ENCODE peak calls at places on chromosome 5, in five cellular contexts. One of them, this sample, is unnamed.

GRCh38 chr5:96627792-96628191 is 34.4 kb upstream of the CAST start:
- DNase-seq in Panc1: no peak
- DNase-seq in SK-N-SH: no peak
- DNase-seq in A549: peak; percentile 24
- DNase-seq in HCT116: no peak
- DNase-seq in this sample: no peak

GRCh38 chr5:172634106-172634899 is 6.8 kb upstream of the NEURL1B start:
- DNase-seq in Panc1: no peak
- DNase-seq in SK-N-SH: no peak
- DNase-seq in A549: no peak
- DNase-seq in HCT116: no peak
- DNase-seq in this sample: no peak

GRCh38 chr5:15500326-15500958 is 462 bp downstream of the FBXL7 start:
- DNase-seq in Panc1: no peak
- DNase-seq in SK-N-SH: no peak
- DNase-seq in A549: peak; percentile 3
- DNase-seq in HCT116: no peak
- DNase-seq in this sample: no peak

GRCh38 chr5:151153766-151154272 is 3.8 kb downstream of the ANXA6 start:
- DNase-seq in Panc1: no peak
- DNase-seq in SK-N-SH: no peak
- DNase-seq in A549: no peak
- DNase-seq in HCT116: no peak
- DNase-seq in this sample: no peak

GRCh38 chr5:160930361-160930760 is 78.3 kb upstream of the ATP10B start:
- DNase-seq in Panc1: no peak
- DNase-seq in SK-N-SH: no peak
- DNase-seq in A549: no peak
- DNase-seq in HCT116: no peak
- DNase-seq in this sample: no peak

GRCh38 chr5:133332732-133333024 is 279.7 kb downstream of the FSTL4 start:
- DNase-seq in Panc1: no peak
- DNase-seq in SK-N-SH: no peak
- DNase-seq in A549: no peak
- DNase-seq in HCT116: no peak
- DNase-seq in this sample: no peak

GRCh38 chr5:39650234-39650816 is 225.5 kb upstream of the DAB2 start:
- DNase-seq in Panc1: no peak
- DNase-seq in SK-N-SH: no peak
- DNase-seq in A549: no peak
- DNase-seq in HCT116: no peak
- DNase-seq in this sample: no peak

GRCh38 chr5:122492675-122493074 is 180.6 kb downstream of the SNCAIP start:
- DNase-seq in Panc1: no peak
- DNase-seq in SK-N-SH: peak; percentile 15
- DNase-seq in A549: no peak
- DNase-seq in HCT116: peak; percentile 24
- DNase-seq in this sample: no peak

GRCh38 chr5:9025942-9026341 is 519.9 kb downstream of the SEMA5A start:
- DNase-seq in Panc1: no peak
- DNase-seq in SK-N-SH: no peak
- DNase-seq in A549: no peak
- DNase-seq in HCT116: no peak
- DNase-seq in this sample: no peak

GRCh38 chr5:171483453-171484177 is 64.2 kb downstream of the FGF18 start:
- DNase-seq in Panc1: no peak
- DNase-seq in SK-N-SH: peak; percentile 25
- DNase-seq in A549: no peak
- DNase-seq in HCT116: no peak
- DNase-seq in this sample: no peak

GRCh38 chr5:162068412-162068811 is 839 bp downstream of the GABRG2 start:
- DNase-seq in Panc1: no peak
- DNase-seq in SK-N-SH: peak; percentile 1
- DNase-seq in A549: no peak
- DNase-seq in HCT116: no peak
- DNase-seq in this sample: no peak

GRCh38 chr5:135034186-135034962 is at the start of gene PITX1:
- DNase-seq in Panc1: no peak
- DNase-seq in SK-N-SH: peak; percentile 70
- DNase-seq in A549: peak; percentile 80
- DNase-seq in HCT116: peak; percentile 33
- DNase-seq in this sample: peak; percentile 34

GRCh38 chr5:113293068-113293571 is 141.7 kb downstream of the TSSK1B start:
- DNase-seq in Panc1: no peak
- DNase-seq in SK-N-SH: peak; percentile 44
- DNase-seq in A549: no peak
- DNase-seq in HCT116: no peak
- DNase-seq in this sample: no peak

GRCh38 chr5:61665939-61666621 is 334.0 kb downstream of the ZSWIM6 start:
- DNase-seq in Panc1: no peak
- DNase-seq in SK-N-SH: no peak
- DNase-seq in A549: no peak
- DNase-seq in HCT116: no peak
- DNase-seq in this sample: no peak

GRCh38 chr5:152271420-152271819 is 133.7 kb downstream of the NMUR2 start:
- DNase-seq in Panc1: no peak
- DNase-seq in SK-N-SH: no peak
- DNase-seq in A549: peak; percentile 1
- DNase-seq in HCT116: peak; percentile 2
- DNase-seq in this sample: peak; percentile 4

GRCh38 chr5:160903076-160903475 is 51.1 kb upstream of the ATP10B start:
- DNase-seq in Panc1: no peak
- DNase-seq in SK-N-SH: no peak
- DNase-seq in A549: no peak
- DNase-seq in HCT116: no peak
- DNase-seq in this sample: no peak

GRCh38 chr5:24547127-24547526 is 97.7 kb downstream of the CDH10 start:
- DNase-seq in Panc1: no peak
- DNase-seq in SK-N-SH: no peak
- DNase-seq in A549: no peak
- DNase-seq in HCT116: no peak
- DNase-seq in this sample: no peak

GRCh38 chr5:112921031-112921832 is 795 bp downstream of the REEP5 start:
- DNase-seq in Panc1: no peak
- DNase-seq in SK-N-SH: peak; percentile 90
- DNase-seq in A549: peak; percentile 69
- DNase-seq in HCT116: peak; percentile 43
- DNase-seq in this sample: peak; percentile 34

GRCh38 chr5:140524003-140524402 is 23.5 kb upstream of the EIF4EBP3 start:
- DNase-seq in Panc1: no peak
- DNase-seq in SK-N-SH: no peak
- DNase-seq in A549: no peak
- DNase-seq in HCT116: no peak
- DNase-seq in this sample: no peak

GRCh38 chr5:151023047-151023615 is 2.7 kb downstream of the GPX3 start:
- DNase-seq in Panc1: no peak
- DNase-seq in SK-N-SH: no peak
- DNase-seq in A549: no peak
- DNase-seq in HCT116: no peak
- DNase-seq in this sample: no peak

GRCh38 chr5:142930395-142930794 is 160.2 kb downstream of the ARHGAP26 start:
- DNase-seq in Panc1: no peak
- DNase-seq in SK-N-SH: no peak
- DNase-seq in A549: no peak
- DNase-seq in HCT116: no peak
- DNase-seq in this sample: no peak

GRCh38 chr5:139650031-139650688 is 2.0 kb downstream of the CXXC5 start:
- DNase-seq in Panc1: no peak
- DNase-seq in SK-N-SH: no peak
- DNase-seq in A549: no peak
- DNase-seq in HCT116: no peak
- DNase-seq in this sample: no peak

GRCh38 chr5:31563216-31563615 is 31.1 kb downstream of the C5orf22 start:
- DNase-seq in Panc1: no peak
- DNase-seq in SK-N-SH: no peak
- DNase-seq in A549: no peak
- DNase-seq in HCT116: no peak
- DNase-seq in this sample: no peak

GRCh38 chr5:12237837-12238575 is 333.8 kb upstream of the CTNND2 start:
- DNase-seq in Panc1: no peak
- DNase-seq in SK-N-SH: no peak
- DNase-seq in A549: no peak
- DNase-seq in HCT116: no peak
- DNase-seq in this sample: no peak
- H3K27ac ChIP-seq in Panc1: no peak overlapping the region
- H3K27ac ChIP-seq in SK-N-SH: no peak overlapping the region
- H3K27ac ChIP-seq in A549: no peak overlapping the region
- H3K27ac ChIP-seq in HCT116: no peak overlapping the region
- H3K27ac ChIP-seq in this sample: no peak overlapping the region

GRCh38 chr5:155250601-155251000 is 237.0 kb downstream of the KIF4B start:
- DNase-seq in Panc1: no peak
- DNase-seq in SK-N-SH: peak; percentile 16
- DNase-seq in A549: no peak
- DNase-seq in HCT116: no peak
- DNase-seq in this sample: no peak
- TF ChIP-seq REST in Panc1: no peak
- TF ChIP-seq REST in SK-N-SH: no peak
- TF ChIP-seq REST in A549: no peak
- TF ChIP-seq REST in HCT116: no peak
- TF ChIP-seq REST in this sample: no peak

DNA sequence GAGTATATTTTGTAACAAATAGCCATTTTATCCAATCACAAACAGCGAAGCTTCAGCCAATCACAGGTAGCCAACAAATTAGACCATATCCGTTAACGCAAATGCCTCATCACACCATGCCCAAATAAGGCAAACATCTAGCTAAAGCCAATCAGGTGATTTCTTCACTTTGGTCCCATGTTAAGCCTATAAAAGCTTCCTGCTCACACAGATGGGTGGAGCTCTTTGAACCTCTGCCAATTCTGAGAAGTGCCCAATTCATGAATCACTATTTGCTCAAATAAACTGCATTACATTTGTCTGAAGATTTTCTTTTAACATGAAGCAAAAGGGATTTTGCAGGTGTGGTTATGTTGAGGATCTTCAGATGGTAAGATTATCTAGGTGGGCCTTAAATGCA is 127.6 kb upstream of the TARS1 start:
- DNase-seq in Panc1: peak; percentile 75
- DNase-seq in SK-N-SH: no peak
- DNase-seq in A549: peak; percentile 6
- DNase-seq in HCT116: peak; percentile 58
- DNase-seq in this sample: no peak
- H3K27ac ChIP-seq in Panc1: no peak overlapping the region
- H3K27ac ChIP-seq in SK-N-SH: no peak overlapping the region
- H3K27ac ChIP-seq in A549: peak overlapping the region; percentile 77
- H3K27ac ChIP-seq in HCT116: no peak overlapping the region
- H3K27ac ChIP-seq in this sample: no peak overlapping the region

GRCh38 chr5:73901045-73901444 is 275.0 kb downstream of the ARHGEF28 start:
- DNase-seq in Panc1: no peak
- DNase-seq in SK-N-SH: no peak
- DNase-seq in A549: peak; percentile 79
- DNase-seq in HCT116: peak; percentile 44
- DNase-seq in this sample: no peak

GRCh38 chr5:73903169-73903568 is 277.2 kb downstream of the ARHGEF28 start:
- DNase-seq in Panc1: no peak
- DNase-seq in SK-N-SH: no peak
- DNase-seq in A549: no peak
- DNase-seq in HCT116: no peak
- DNase-seq in this sample: no peak

GRCh38 chr5:73900566-73900965 is 274.6 kb downstream of the ARHGEF28 start:
- DNase-seq in Panc1: no peak
- DNase-seq in SK-N-SH: no peak
- DNase-seq in A549: no peak
- DNase-seq in HCT116: no peak
- DNase-seq in this sample: no peak

GRCh38 chr5:73901455-73901854 is 275.5 kb downstream of the ARHGEF28 start:
- DNase-seq in Panc1: no peak
- DNase-seq in SK-N-SH: no peak
- DNase-seq in A549: peak; percentile 31
- DNase-seq in HCT116: no peak
- DNase-seq in this sample: no peak

DNA sequence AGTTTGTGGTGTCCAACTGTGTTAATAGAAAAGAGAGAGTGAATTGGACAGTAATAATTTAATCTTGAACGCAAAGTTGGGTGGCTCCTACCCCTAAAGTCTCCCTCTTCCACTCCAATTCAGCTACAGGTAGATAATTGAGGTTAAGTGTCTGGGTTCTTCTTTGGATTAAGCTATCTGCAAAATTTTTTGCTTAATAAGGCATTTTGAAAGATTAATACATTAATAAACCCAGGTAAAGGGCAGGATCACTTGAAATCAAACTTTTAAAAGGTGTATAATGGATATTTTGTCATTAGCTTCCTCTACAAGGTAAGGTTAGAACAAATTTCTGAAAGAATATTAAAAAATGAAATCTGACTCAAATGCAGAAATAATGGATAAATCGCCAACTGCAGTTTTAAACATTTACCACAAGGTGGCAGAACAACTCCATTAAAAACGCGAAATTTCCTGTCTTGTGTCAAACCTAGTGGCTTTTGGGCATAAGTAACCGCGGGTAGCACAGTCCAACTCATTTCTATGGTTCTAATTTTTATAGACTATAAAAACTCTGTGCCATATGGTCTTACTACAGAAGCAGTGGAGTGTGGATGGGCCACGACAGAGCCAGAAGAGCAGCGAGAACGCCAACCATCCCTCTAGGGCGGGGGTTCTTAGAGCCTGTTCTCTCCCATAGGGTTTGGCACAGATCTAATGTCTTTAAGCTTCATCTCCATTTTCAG is 276.5 kb downstream of the ARHGEF28 start:
- DNase-seq in Panc1: peak; percentile 25
- DNase-seq in SK-N-SH: peak; percentile 58
- DNase-seq in A549: peak; percentile 41
- DNase-seq in HCT116: peak; percentile 63
- DNase-seq in this sample: peak; percentile 4
- TF ChIP-seq REST in Panc1: no peak
- TF ChIP-seq REST in SK-N-SH: no peak
- TF ChIP-seq REST in A549: no peak
- TF ChIP-seq REST in HCT116: no peak
- TF ChIP-seq REST in this sample: no peak

GRCh38 chr5:99032234-99033013 is 103.6 kb upstream of the CHD1 start:
- DNase-seq in Panc1: peak; percentile 66
- DNase-seq in SK-N-SH: peak; percentile 46
- DNase-seq in A549: peak; percentile 67
- DNase-seq in HCT116: peak; percentile 56
- DNase-seq in this sample: peak; percentile 36
- H3K27ac ChIP-seq in Panc1: peak overlapping the region; percentile 60
- H3K27ac ChIP-seq in SK-N-SH: no peak overlapping the region
- H3K27ac ChIP-seq in A549: peak overlapping the region; percentile 58
- H3K27ac ChIP-seq in HCT116: no peak overlapping the region
- H3K27ac ChIP-seq in this sample: no peak overlapping the region

GRCh38 chr5:54643679-54644078 is 126.1 kb downstream of the SNX18 start:
- DNase-seq in Panc1: no peak
- DNase-seq in SK-N-SH: no peak
- DNase-seq in A549: no peak
- DNase-seq in HCT116: peak; percentile 8
- DNase-seq in this sample: no peak

GRCh38 chr5:54645888-54646284 is 128.3 kb downstream of the SNX18 start:
- DNase-seq in Panc1: no peak
- DNase-seq in SK-N-SH: no peak
- DNase-seq in A549: no peak
- DNase-seq in HCT116: no peak
- DNase-seq in this sample: no peak

GRCh38 chr5:54646285-54647101 is 128.9 kb downstream of the SNX18 start:
- DNase-seq in Panc1: no peak
- DNase-seq in SK-N-SH: no peak
- DNase-seq in A549: no peak
- DNase-seq in HCT116: no peak
- DNase-seq in this sample: peak; percentile 76

GRCh38 chr5:54639621-54640020 is 122.1 kb downstream of the SNX18 start:
- DNase-seq in Panc1: no peak
- DNase-seq in SK-N-SH: no peak
- DNase-seq in A549: no peak
- DNase-seq in HCT116: no peak
- DNase-seq in this sample: no peak

GRCh38 chr5:54644226-54644625 is 126.7 kb downstream of the SNX18 start:
- DNase-seq in Panc1: no peak
- DNase-seq in SK-N-SH: no peak
- DNase-seq in A549: no peak
- DNase-seq in HCT116: peak; percentile 48
- DNase-seq in this sample: no peak
- TF ChIP-seq REST in Panc1: no peak
- TF ChIP-seq REST in SK-N-SH: no peak
- TF ChIP-seq REST in A549: no peak
- TF ChIP-seq REST in HCT116: no peak
- TF ChIP-seq REST in this sample: no peak

This sample was measured in HL-60.